ENCODE peak calls at places on chromosomes 4 and X, in six cellular contexts. D, C, P, E, S and B are unnamed samples.

GRCh38 chrX:74420194-74421035 is 878 bp upstream of the SLC16A2 start:
- DNase-seq in D (peak; percentile 58), C (peak; percentile 81), P (no peak), E (no peak), S (peak; percentile 64), B (no peak)

GRCh38 chr4:10158355-10158942 is 41.9 kb upstream of the WDR1 start:
- DNase-seq in D (no peak), C (no peak), P (no peak), E (no peak), S (peak; percentile 35), B (no peak)

GRCh38 chr4:65482410-65482809 is 187.9 kb downstream of the EPHA5 start:
- DNase-seq in D (peak; percentile 88), C (no peak), P (no peak), E (no peak), S (no peak), B (no peak)

GRCh38 chrX:9133426-9133825 is 99.5 kb upstream of the FAM9B start:
- DNase-seq in D (peak; percentile 50), C (no peak), P (no peak), E (no peak), S (no peak), B (no peak)

GRCh38 chrX:20066968-20067708 is 49.6 kb downstream of the MAP7D2 start:
- DNase-seq in D (peak; percentile 66), C (peak; percentile 12), P (peak; percentile 68), E (no peak), S (no peak), B (no peak)

GRCh38 chr4:94758700-94759399 is 1.1 kb downstream of the BMPR1B start:
- DNase-seq in D (peak; percentile 22), C (peak; percentile 2), P (peak; percentile 54), E (no peak), S (no peak), B (no peak)

GRCh38 chr4:98673978-98674377 is 15.6 kb upstream of the TSPAN5 start:
- DNase-seq in D (no peak), C (no peak), P (no peak), E (no peak), S (no peak), B (no peak)

GRCh38 chrX:115630204-115630603 is 69.2 kb downstream of the PLS3 start:
- DNase-seq in D (no peak), C (no peak), P (no peak), E (no peak), S (no peak), B (no peak)

GRCh38 chr4:146522862-146523205 is 1.1 kb upstream of the SLC10A7 start:
- DNase-seq in D (peak; percentile 28), C (no peak), P (peak; percentile 2), E (no peak), S (no peak), B (no peak)

GRCh38 chr4:156169011-156169410 is 215.3 kb upstream of the CTSO start:
- DNase-seq in D (peak; percentile 91), C (no peak), P (peak; percentile 78), E (peak; percentile 26), S (no peak), B (no peak)

GRCh38 chrX:150777328-150777992 is 84.3 kb downstream of the MTMR1 start:
- DNase-seq in D (no peak), C (no peak), P (no peak), E (no peak), S (no peak), B (no peak)

GRCh38 chr4:137430171-137430570 is 102.1 kb downstream of the PCDH18 start:
- DNase-seq in D (no peak), C (no peak), P (no peak), E (no peak), S (no peak), B (no peak)

GRCh38 chrX:48511561-48511960 is 2.8 kb downstream of the PORCN start:
- DNase-seq in D (no peak), C (peak; percentile 30), P (no peak), E (no peak), S (no peak), B (no peak)

GRCh38 chr4:153166971-153167501 is 37.2 kb upstream of the TRIM2 start:
- DNase-seq in D (peak; percentile 81), C (no peak), P (no peak), E (no peak), S (no peak), B (no peak)

GRCh38 chrX:101764538-101764937 is 104.9 kb upstream of the ARMCX2 start:
- DNase-seq in D (no peak), C (peak; percentile 29), P (no peak), E (no peak), S (no peak), B (no peak)

GRCh38 chrX:40278340-40279090 is 180.8 kb upstream of the BCOR start:
- DNase-seq in D (peak; percentile 49), C (no peak), P (no peak), E (no peak), S (no peak), B (peak; percentile 72)

GRCh38 chr4:37767546-37767945 is 58.9 kb upstream of the PGM2 start:
- DNase-seq in D (peak; percentile 40), C (peak; percentile 58), P (no peak), E (peak; percentile 7), S (peak; percentile 77), B (no peak)

GRCh38 chrX:18896680-18897544 is 87.0 kb downstream of the PHKA2 start:
- DNase-seq in D (no peak), C (no peak), P (no peak), E (peak; percentile 21), S (no peak), B (no peak)

GRCh38 chr4:164926301-164926700 is 49.3 kb downstream of the APELA start:
- DNase-seq in D (no peak), C (no peak), P (no peak), E (no peak), S (no peak), B (no peak)

GRCh38 chr4:89438102-89438831 is 130.7 kb upstream of the GPRIN3 start:
- DNase-seq in D (no peak), C (peak; percentile 44), P (peak; percentile 83), E (no peak), S (peak; percentile 41), B (peak; percentile 25)

GRCh38 chrX:153412746-153413720 is 1.8 kb downstream of the ZFP92 start:
- DNase-seq in D (no peak), C (no peak), P (no peak), E (no peak), S (no peak), B (no peak)

GRCh38 chr4:38858097-38858420 is 1.4 kb upstream of the TLR6 start:
- DNase-seq in D (no peak), C (no peak), P (no peak), E (no peak), S (no peak), B (no peak)
- H3K4me3 ChIP-seq in D (no peak overlapping the region), C (no peak overlapping the region), P (no peak overlapping the region), E (no peak overlapping the region), S (no peak overlapping the region), B (no peak overlapping the region)

GRCh38 chr4:6275898-6276563 is 6.4 kb downstream of the WFS1 start:
- DNase-seq in D (no peak), C (peak; percentile 51), P (no peak), E (no peak), S (no peak), B (no peak)

GRCh38 chr4:6277139-6277802 is 7.6 kb downstream of the WFS1 start:
- DNase-seq in D (no peak), C (no peak), P (no peak), E (no peak), S (no peak), B (no peak)

GRCh38 chr4:6279582-6280289 is 10.1 kb downstream of the WFS1 start:
- DNase-seq in D (no peak), C (no peak), P (no peak), E (no peak), S (no peak), B (no peak)

GRCh38 chr4:6278801-6279197 is 9.1 kb downstream of the WFS1 start:
- DNase-seq in D (peak; percentile 12), C (no peak), P (no peak), E (no peak), S (no peak), B (no peak)

GRCh38 chr4:6277935-6278800 is 8.5 kb downstream of the WFS1 start:
- DNase-seq in D (no peak), C (no peak), P (no peak), E (no peak), S (no peak), B (no peak)
- H3K4me3 ChIP-seq in D (no peak overlapping the region), C (no peak overlapping the region), P (no peak overlapping the region), E (no peak overlapping the region), S (no peak overlapping the region), B (no peak overlapping the region)

DNA sequence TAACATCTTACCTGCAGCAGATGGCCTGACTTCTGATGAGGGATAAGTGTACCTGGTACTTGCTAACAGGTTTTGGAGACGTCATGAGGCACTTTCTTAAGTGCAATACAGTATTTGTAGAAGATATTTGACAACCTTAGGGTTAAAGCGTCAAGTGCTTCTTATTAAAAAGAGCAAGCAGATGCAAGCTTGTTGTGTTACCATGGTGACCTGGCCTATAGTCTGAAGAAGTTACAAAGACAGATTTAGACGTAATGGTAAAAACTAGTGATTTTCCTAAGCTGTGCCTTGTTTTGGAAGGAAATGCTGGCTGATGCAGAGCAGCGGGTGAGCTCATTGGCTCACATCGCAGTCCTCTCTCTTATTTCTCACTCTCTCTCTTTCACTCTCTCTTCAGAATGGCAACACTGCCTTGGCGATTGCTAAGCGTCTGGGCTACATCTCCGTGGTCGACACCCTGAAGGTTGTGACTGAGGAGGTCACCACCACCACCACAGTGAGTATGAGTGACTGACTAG is 243.6 kb downstream of the ANK2 start:
- DNase-seq in D (peak; percentile 78), C (no peak), P (peak; percentile 40), E (no peak), S (no peak), B (no peak)
- H3K4me3 ChIP-seq in D (no peak overlapping the region), C (no peak overlapping the region), P (no peak overlapping the region), E (peak overlapping the region; percentile 18), S (peak overlapping the region; percentile 22), B (no peak overlapping the region)

DNA sequence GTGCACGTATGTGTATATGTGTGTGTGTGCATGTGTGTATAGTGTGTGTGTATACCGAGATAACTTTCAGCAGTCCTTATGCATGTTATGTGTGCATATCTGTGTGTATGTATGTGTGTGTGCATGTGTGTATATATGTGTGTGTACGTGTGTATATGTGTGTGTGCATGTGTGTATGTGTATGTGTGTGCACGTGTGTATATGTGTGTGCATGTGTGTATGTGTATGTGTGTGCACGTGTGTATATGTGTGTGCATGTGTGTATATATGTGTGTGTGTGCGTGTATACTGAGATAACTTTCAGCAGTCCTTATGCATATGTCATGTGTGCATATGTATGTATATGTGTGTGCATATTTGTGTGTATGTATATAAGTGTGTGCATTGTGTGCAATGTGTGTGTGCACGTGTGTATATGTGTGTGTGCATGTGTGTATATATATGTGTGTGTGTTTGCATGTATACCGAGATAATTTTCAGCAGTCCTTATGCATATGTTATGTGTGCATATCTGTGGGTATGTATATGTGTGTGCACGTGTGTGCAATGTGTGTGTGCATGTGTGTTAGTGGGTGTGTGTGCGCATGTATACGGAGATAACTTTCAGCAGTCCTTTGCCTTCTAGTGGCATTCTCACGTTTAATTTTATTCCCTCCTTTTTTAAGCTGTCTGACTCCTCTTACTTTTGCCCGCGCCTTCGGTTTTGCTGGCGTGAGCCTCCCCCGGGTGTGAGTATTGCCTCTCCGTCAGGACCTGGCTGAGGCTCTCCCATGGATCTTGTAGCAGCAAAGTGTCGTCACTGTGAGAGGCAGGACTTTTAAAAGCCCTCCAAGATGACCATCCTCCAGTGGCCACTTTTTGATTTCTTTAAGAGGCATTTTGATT is 99.6 kb upstream of the SHOX start:
- DNase-seq in D (no peak), C (no peak), P (no peak), E (no peak), S (no peak), B (no peak)
- H3K4me3 ChIP-seq in D (no peak overlapping the region), C (no peak overlapping the region), P (no peak overlapping the region), E (no peak overlapping the region), S (no peak overlapping the region), B (no peak overlapping the region)